ENCODE peak calls at places on chromosome 9, in eight cellular contexts. X, A, D, V, Z, M, W and Q are unnamed samples.
A peak's percentile ranks its signal among the peaks of the same experiment; 100 is the strongest.

GRCh38 chr9:133677126-133678010 is 41.2 kb downstream of the DBH start:
- DNase-seq in D (no peak), Z (no peak), M (no peak), X (no peak), A (no peak), V (no peak), W (no peak), Q (no peak)

GRCh38 chr9:80078826-80079225 is 507.1 kb downstream of the TLE4 start:
- DNase-seq in Z (no peak), V (no peak), M (no peak), W (no peak), D (peak; percentile 2), A (no peak), X (no peak), Q (no peak)

GRCh38 chr9:134670042-134670525 is 28.5 kb downstream of the COL5A1 start:
- DNase-seq in A (peak; percentile 48), Z (peak; percentile 82), V (no peak), X (no peak), M (no peak), W (no peak), D (peak; percentile 81), Q (peak; percentile 87)

GRCh38 chr9:15142903-15143534 is 164.0 kb downstream of the TTC39B start:
- DNase-seq in D (peak; percentile 65), Z (peak; percentile 83), A (peak; percentile 24), M (peak; percentile 63), X (no peak), W (peak; percentile 70), V (no peak), Q (peak; percentile 47)

GRCh38 chr9:98193336-98193944 is 1.0 kb upstream of the CORO2A start:
- DNase-seq in A (no peak), Z (no peak), W (no peak), M (no peak), X (no peak), V (no peak), D (no peak), Q (no peak)

GRCh38 chr9:98034593-98035546 is 21.7 kb upstream of the NANS start:
- DNase-seq in A (no peak), V (peak; percentile 81), W (peak; percentile 90), D (peak; percentile 71), M (peak; percentile 88), X (peak; percentile 79), Z (peak; percentile 88), Q (peak; percentile 72)

GRCh38 chr9:70952131-70952727 is 169.2 kb downstream of the TRPM3 start:
- DNase-seq in A (no peak), D (no peak), V (no peak), X (no peak), Z (no peak), M (no peak), W (no peak), Q (no peak)

GRCh38 chr9:127538849-127539258 is 73.2 kb upstream of the STXBP1 start:
- DNase-seq in A (no peak), Z (no peak), W (no peak), V (no peak), X (no peak), M (no peak), D (no peak), Q (no peak)

GRCh38 chr9:31347082-31347617 is 1037.3 kb upstream of the ACO1 start:
- DNase-seq in X (no peak), M (no peak), A (no peak), Z (no peak), V (no peak), D (no peak), W (no peak), Q (peak; percentile 6)

GRCh38 chr9:112624711-112625707 is 92.9 kb downstream of the INIP start:
- DNase-seq in M (no peak), W (no peak), X (no peak), Z (no peak), D (peak; percentile 3), V (no peak), A (no peak), Q (no peak)

GRCh38 chr9:16138961-16139441 is 586.2 kb downstream of the CCDC171 start:
- DNase-seq in D (peak; percentile 9), V (peak; percentile 48), A (peak; percentile 51), X (peak; percentile 71), W (no peak), Z (no peak), M (no peak), Q (peak; percentile 93)

GRCh38 chr9:134879664-134880483 is 736 bp upstream of the FCN2 start:
- DNase-seq in X (no peak), V (no peak), M (no peak), D (no peak), A (no peak), Z (no peak), W (no peak), Q (no peak)

GRCh38 chr9:2662496-2662895 is 40.9 kb downstream of the VLDLR start:
- DNase-seq in M (no peak), V (no peak), W (peak; percentile 22), Z (peak; percentile 80), D (peak; percentile 3), X (no peak), A (no peak), Q (no peak)

GRCh38 chr9:2153599-2154217 is 138.6 kb downstream of the SMARCA2 start:
- DNase-seq in X (no peak), D (no peak), Z (no peak), W (no peak), V (no peak), M (no peak), A (no peak), Q (no peak)

GRCh38 chr9:75482566-75482965 is 394.3 kb downstream of the OSTF1 start:
- DNase-seq in M (no peak), V (no peak), D (no peak), W (no peak), X (no peak), A (no peak), Z (peak; percentile 26), Q (peak; percentile 1)

GRCh38 chr9:138022121-138022741 is 144.6 kb downstream of the CACNA1B start:
- DNase-seq in A (no peak), W (peak; percentile 62), D (peak; percentile 34), V (no peak), Z (peak; percentile 85), M (peak; percentile 46), X (no peak), Q (no peak)

DNA sequence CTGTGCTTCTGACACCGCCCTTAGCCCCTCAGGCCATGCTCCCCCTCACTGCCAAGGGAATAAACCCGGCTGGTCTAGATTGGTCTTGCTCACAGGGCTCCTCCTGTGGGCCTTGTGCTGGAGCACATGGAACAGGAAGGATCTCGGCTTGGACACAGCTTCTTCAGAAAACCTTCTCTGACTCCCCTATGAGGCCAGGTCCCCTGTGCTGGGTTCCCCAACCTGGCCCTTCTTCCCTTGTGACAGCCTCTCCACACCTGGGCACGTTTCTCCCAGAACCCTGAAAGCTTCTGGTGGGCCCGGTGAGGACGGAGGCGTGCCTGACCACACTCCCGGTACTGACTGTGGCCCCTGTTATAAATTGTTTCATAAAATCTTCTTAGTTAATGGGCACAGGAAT is 8.2 kb downstream of the SPATA31E1 start:
- DNase-seq in X (no peak), V (no peak), Z (no peak), D (no peak), M (no peak), A (no peak), W (no peak), Q (no peak)
- H3K4me3 ChIP-seq in X (no peak overlapping the region), V (no peak overlapping the region), Z (no peak overlapping the region), D (no peak overlapping the region), M (no peak overlapping the region), A (no peak overlapping the region), W (no peak overlapping the region), Q (no peak overlapping the region)

DNA sequence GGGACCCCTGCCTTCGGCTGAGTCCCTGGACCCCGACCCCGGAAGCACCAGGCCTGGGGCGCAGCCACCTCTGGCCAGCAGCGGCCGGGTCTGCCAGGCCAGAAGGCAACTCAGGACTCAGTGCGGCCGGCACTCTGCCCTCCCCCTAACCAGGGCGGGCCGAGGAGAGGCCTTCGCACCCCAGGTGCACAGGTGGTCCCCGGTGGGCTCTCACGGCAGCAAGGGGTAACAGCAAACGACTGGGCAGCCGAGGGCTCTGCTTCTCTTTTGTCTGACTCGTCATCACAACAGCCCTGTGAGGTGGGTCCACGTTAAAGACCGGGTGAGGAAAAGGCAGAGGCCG is 20.7 kb upstream of the NOTCH1 start:
- DNase-seq in A (no peak), V (no peak), W (no peak), D (no peak), M (no peak), Z (no peak), X (no peak), Q (no peak)
- H3K27ac ChIP-seq in A (no peak overlapping the region), V (peak overlapping the region; percentile 11), W (no peak overlapping the region), D (no peak overlapping the region), M (no peak overlapping the region), Z (no peak overlapping the region), X (peak overlapping the region; percentile 53), Q (no peak overlapping the region)

GRCh38 chr9:129351058-129351641 is 173.1 kb upstream of the IER5L start:
- DNase-seq in M (peak; percentile 49), V (peak; percentile 72), D (no peak), Z (peak; percentile 88), W (no peak), A (no peak), X (no peak), Q (no peak)

GRCh38 chr9:129351642-129352151 is 173.6 kb upstream of the IER5L start:
- DNase-seq in A (no peak), W (no peak), D (no peak), X (no peak), V (no peak), Z (peak; percentile 86), M (no peak), Q (no peak)

GRCh38 chr9:129350143-129350935 is 172.3 kb upstream of the IER5L start:
- DNase-seq in W (no peak), V (no peak), D (no peak), M (no peak), A (no peak), Z (no peak), X (no peak), Q (no peak)

GRCh38 chr9:129353697-129354336 is 175.8 kb upstream of the IER5L start:
- DNase-seq in A (no peak), X (no peak), V (no peak), W (no peak), M (no peak), Z (no peak), D (no peak), Q (no peak)

GRCh38 chr9:129352157-129352870 is 174.3 kb upstream of the IER5L start:
- DNase-seq in M (peak; percentile 57), Z (peak; percentile 90), X (peak; percentile 55), V (peak; percentile 86), W (no peak), D (no peak), A (no peak), Q (no peak)
- H3K4me3 ChIP-seq in M (peak overlapping the region; percentile 22), Z (peak overlapping the region; percentile 55), X (peak overlapping the region; percentile 46), V (peak overlapping the region; percentile 48), W (peak overlapping the region; percentile 12), D (peak overlapping the region; percentile 62), A (peak overlapping the region; percentile 45), Q (peak overlapping the region; percentile 52)

DNA sequence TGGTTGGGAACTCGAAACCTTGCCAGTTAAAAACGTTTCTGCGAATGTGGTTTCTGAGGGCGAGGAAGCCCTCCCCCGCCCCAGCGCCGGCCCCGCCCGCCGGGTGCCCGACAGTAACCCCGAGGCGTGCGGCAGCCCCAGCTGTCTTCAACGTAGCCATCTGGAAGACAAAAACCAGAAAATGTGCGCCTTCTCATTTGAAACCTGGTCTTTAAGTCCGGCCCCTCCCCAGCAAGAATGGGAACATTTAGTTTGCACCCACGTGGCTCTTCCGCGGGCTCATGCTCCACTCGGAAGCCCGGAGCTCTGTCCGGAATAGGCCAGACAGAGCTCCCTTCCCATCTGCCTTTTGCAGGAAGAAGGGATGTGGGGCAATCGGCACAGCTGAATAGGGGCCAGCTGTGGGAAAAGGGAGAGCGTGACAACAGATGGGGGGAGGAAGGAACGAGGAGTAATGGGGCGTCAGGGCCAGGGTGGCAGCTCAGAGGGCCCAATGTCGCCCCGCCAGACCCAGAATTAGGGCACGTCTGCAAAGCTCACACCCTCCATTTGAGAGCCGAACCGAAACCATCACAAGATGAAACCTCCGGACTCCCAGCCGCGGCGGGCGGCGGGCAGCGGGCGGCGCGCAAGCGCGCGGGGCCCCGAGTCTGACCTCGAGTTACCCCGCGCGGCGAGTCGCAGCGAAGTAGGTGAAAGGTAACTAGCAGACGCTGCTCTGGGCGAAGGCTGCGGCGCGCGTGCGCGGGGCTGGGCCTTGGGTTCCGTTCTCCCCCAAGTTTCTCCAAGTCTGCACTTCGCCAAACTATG is 63.4 kb upstream of the ABCA1 start:
- DNase-seq in X (peak; percentile 93), V (peak; percentile 91), W (peak; percentile 95), M (peak; percentile 91), Z (peak; percentile 90), A (peak; percentile 51), D (peak; percentile 68), Q (peak; percentile 85)
- H3K27ac ChIP-seq in X (peak overlapping the region; percentile 98), V (peak overlapping the region; percentile 89), W (peak overlapping the region; percentile 95), M (peak overlapping the region; percentile 81), Z (peak overlapping the region; percentile 48), A (peak overlapping the region; percentile 96), D (peak overlapping the region; percentile 90), Q (peak overlapping the region; percentile 98)